ENCODE peak calls at places on chromosome 1, in ten cellular contexts. S is uterus; B is CD8-positive, alpha-beta T cell; D is psoas muscle; V is endodermal cell; I is fibroblast of lung; N is IMR-90; R is RWPE2; J is esophagus squamous epithelium; H is MM.1S. G is an unnamed sample.

GRCh38 chr1:44924835-44925464 is 61.4 kb downstream of the EIF2B3 start:
- DNase-seq in S (no peak), B (no peak), D (no peak), V (no peak), I (peak; percentile 87), N (peak; percentile 95), R (no peak), J (no peak), H (no peak), G (no peak)

GRCh38 chr1:81186271-81186670 is 614.5 kb upstream of the ADGRL2 start:
- DNase-seq in S (no peak), B (no peak), D (no peak), V (no peak), I (peak; percentile 42), N (peak; percentile 40), R (no peak), J (no peak), H (no peak), G (no peak)

GRCh38 chr1:228308085-228308601 is 98.5 kb downstream of the TRIM11 start:
- DNase-seq in S (no peak), B (no peak), D (no peak), V (no peak), I (no peak), N (no peak), R (no peak), J (no peak), H (no peak), G (no peak)

GRCh38 chr1:205519541-205520131 is 15.2 kb downstream of the CDK18 start:
- DNase-seq in S (peak; percentile 54), B (no peak), D (no peak), V (peak; percentile 81), I (no peak), N (no peak), R (no peak), J (no peak), H (no peak), G (no peak)

GRCh38 chr1:8334106-8334851 is 16.4 kb downstream of the SLC45A1 start:
- DNase-seq in S (no peak), B (no peak), D (no peak), V (no peak), I (no peak), N (no peak), R (no peak), J (no peak), H (no peak), G (no peak)

GRCh38 chr1:5651964-5652751 is 340.1 kb downstream of the NPHP4 start:
- DNase-seq in S (no peak), B (no peak), D (no peak), V (peak; percentile 46), I (no peak), N (no peak), R (peak; percentile 84), J (no peak), H (no peak), G (peak; percentile 52)

GRCh38 chr1:211482306-211482705 is 9.7 kb downstream of the RD3 start:
- DNase-seq in S (no peak), B (no peak), D (no peak), V (no peak), I (no peak), N (no peak), R (no peak), J (no peak), H (no peak), G (no peak)

GRCh38 chr1:193141804-193142203 is 20.0 kb downstream of the CDC73 start:
- DNase-seq in S (no peak), B (no peak), D (no peak), V (no peak), I (no peak), N (no peak), R (no peak), J (no peak), H (no peak), G (no peak)

GRCh38 chr1:16012590-16013219 is 5.1 kb downstream of the HSPB7 start:
- DNase-seq in S (peak; percentile 81), B (no peak), D (peak; percentile 87), V (peak; percentile 93), I (peak; percentile 75), N (peak; percentile 38), R (no peak), J (no peak), H (peak; percentile 36), G (peak; percentile 69)

GRCh38 chr1:15923241-15923640 is 52.7 kb downstream of the ZBTB17 start:
- DNase-seq in S (no peak), B (no peak), D (no peak), V (no peak), I (peak; percentile 90), N (peak; percentile 52), R (no peak), J (no peak), H (no peak), G (no peak)

DNA sequence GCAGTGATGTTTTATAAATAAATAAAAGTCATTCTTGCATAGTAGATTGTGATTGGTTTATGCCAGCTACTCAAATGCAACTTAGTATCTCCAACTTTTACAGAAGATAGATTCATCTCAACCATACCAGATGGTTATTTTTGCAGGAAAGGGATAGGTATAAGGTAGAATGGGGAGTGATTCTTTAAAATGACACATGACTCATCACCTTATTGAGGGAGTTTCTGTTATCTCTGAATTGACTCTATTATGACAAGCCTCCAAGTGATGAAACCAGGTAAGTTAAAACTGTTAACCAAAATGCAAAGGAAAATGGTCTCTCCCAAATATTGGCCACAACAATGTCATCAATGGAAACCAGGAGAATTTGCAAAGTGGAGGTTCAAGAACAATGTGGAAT is 54.5 kb downstream of the PTPRC start:
- DNase-seq in S (no peak), B (no peak), D (no peak), V (no peak), I (no peak), N (no peak), R (no peak), J (no peak), H (no peak), G (no peak)
- H3K36me3 ChIP-seq in S (no peaks in the 10 kb centered on the region), B (peaks cover 27% of the 10 kb centered on the region), D (no peaks in the 10 kb centered on the region), V (no peaks in the 10 kb centered on the region), I (no peaks in the 10 kb centered on the region), N (no peaks in the 10 kb centered on the region), R (no peaks in the 10 kb centered on the region), J (no peaks in the 10 kb centered on the region), H (no peaks in the 10 kb centered on the region), G (no peaks in the 10 kb centered on the region)

DNA sequence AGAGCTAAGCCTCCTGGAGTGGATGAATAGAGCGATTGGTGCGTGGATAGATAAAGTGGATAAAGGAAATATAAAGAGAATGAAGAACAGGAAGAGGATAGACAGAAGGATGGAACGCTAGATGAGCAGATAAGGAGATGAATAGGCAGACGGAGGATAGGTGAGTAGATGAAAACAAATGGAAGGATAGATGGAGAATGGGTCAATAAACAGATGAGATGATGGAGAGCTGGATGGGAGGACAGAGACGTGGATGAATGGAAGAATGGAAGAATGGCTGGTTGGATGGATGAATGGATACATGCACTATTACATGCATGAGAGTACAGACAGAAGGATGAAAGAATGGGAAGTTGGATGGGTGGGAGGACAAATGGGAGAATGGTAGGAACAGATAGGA is 35.2 kb upstream of the EDN2 start:
- DNase-seq in S (no peak), B (no peak), D (no peak), V (no peak), I (no peak), N (no peak), R (no peak), J (no peak), H (no peak), G (no peak)
- TF ChIP-seq CTCF in S (no peak), B (no peak), D (no peak), V (no peak), I (no peak), N (no peak), R (no peak), J (no peak), H (no peak), G (no peak)

GRCh38 chr1:233621923-233622322 is 8.0 kb downstream of the KCNK1 start:
- DNase-seq in S (no peak), B (no peak), D (no peak), V (no peak), I (no peak), N (no peak), R (no peak), J (no peak), H (no peak), G (no peak)
- H3K36me3 ChIP-seq in S (no peaks in the 10 kb centered on the region), B (no peaks in the 10 kb centered on the region), D (no peaks in the 10 kb centered on the region), V (peaks cover 34% of the 10 kb centered on the region), I (no peaks in the 10 kb centered on the region), N (no peaks in the 10 kb centered on the region), R (peaks cover 4% of the 10 kb centered on the region), J (peaks cover 26% of the 10 kb centered on the region), H (no peaks in the 10 kb centered on the region), G (no peaks in the 10 kb centered on the region)

GRCh38 chr1:185315364-185316108 is 1.5 kb downstream of the IVNS1ABP start:
- DNase-seq in S (no peak), B (no peak), D (no peak), V (no peak), I (peak; percentile 23), N (no peak), R (no peak), J (no peak), H (no peak), G (no peak)

GRCh38 chr1:185316163-185317033 is 645 bp downstream of the IVNS1ABP start:
- DNase-seq in S (peak; percentile 93), B (peak; percentile 85), D (peak; percentile 97), V (peak; percentile 98), I (peak; percentile 92), N (peak; percentile 88), R (peak; percentile 93), J (peak; percentile 50), H (peak; percentile 90), G (peak; percentile 97)

GRCh38 chr1:185318431-185319151 is 1.5 kb upstream of the IVNS1ABP start:
- DNase-seq in S (no peak), B (no peak), D (no peak), V (no peak), I (no peak), N (no peak), R (no peak), J (no peak), H (no peak), G (no peak)

GRCh38 chr1:185317886-185318310 is 855 bp upstream of the IVNS1ABP start:
- DNase-seq in S (peak; percentile 20), B (peak; percentile 57), D (peak; percentile 14), V (peak; percentile 70), I (peak; percentile 13), N (no peak), R (peak; percentile 60), J (peak; percentile 21), H (peak; percentile 96), G (peak; percentile 41)

DNA sequence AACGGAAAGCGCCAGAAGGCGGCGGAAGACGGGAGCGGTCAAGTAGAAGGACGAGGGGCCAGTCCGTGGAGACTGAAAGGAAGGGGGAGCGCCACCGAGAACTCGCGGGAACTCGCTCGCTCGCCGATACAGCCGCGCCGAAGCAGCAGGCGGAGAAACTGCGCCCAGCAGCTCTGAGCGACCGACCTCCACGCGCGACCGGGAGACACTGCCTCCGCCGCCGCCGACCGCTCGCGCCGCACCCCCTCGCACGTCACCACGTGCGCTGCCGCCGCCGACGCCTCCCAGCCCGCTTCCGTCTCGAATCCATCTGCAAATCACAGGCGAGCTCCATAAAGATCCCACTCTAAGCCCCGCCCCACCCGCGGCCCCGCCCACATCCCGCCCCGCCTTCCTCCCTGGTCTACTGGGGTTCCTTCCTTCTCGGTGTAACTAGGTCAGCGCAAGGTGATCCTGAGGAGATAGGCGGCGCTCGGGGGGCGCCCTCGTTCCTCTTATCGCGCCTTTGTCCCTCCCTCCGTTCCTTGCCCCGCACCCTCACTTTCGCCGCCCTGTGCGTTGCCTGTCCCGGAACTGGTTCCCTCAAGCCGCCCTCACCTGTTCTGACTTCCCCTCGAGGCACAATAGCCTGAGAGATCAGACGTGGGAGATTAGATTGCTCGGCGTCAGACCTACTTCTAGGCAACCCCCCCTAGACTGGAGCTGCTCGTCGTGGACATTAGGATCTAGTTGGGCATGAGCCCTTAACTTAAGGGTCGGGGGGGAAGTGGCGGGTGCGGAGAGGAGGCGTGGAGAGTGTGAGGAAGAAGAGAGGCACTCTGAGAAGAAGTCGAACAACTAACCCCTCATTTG is at the start of gene IVNS1ABP:
- DNase-seq in S (peak; percentile 93), B (peak; percentile 91), D (peak; percentile 93), V (peak; percentile 100), I (peak; percentile 90), N (peak; percentile 87), R (peak; percentile 92), J (peak; percentile 90), H (peak; percentile 98), G (peak; percentile 97)
- TF ChIP-seq CTCF in S (peak; percentile 6), B (no peak), D (no peak), V (no peak), I (no peak), N (no peak), R (peak; percentile 70), J (peak; percentile 32), H (peak; percentile 47), G (peak; percentile 21)